ENCODE peak calls at places on chromosomes 6 and 20, in nine cellular contexts. One of them, this sample, is unnamed.

GRCh38 chr6:89257346-89257745 is 40.2 kb upstream of the GABRR1 start:
- DNase-seq in right lobe of liver: no peak
- DNase-seq in tibial nerve: no peak
- DNase-seq in K562: no peak
- DNase-seq in adrenal gland: no peak
- DNase-seq in A549: no peak
- DNase-seq in breast epithelium: no peak
- DNase-seq in esophagus squamous epithelium: no peak
- DNase-seq in stomach: no peak
- DNase-seq in this sample: no peak

GRCh38 chr6:124490123-124490522 is 472.1 kb upstream of the RNF217 start:
- DNase-seq in right lobe of liver: no peak
- DNase-seq in tibial nerve: no peak
- DNase-seq in K562: no peak
- DNase-seq in adrenal gland: no peak
- DNase-seq in A549: no peak
- DNase-seq in breast epithelium: no peak
- DNase-seq in esophagus squamous epithelium: no peak
- DNase-seq in stomach: no peak
- DNase-seq in this sample: no peak

GRCh38 chr6:14596410-14596809 is 478.8 kb downstream of the CD83 start:
- DNase-seq in right lobe of liver: no peak
- DNase-seq in tibial nerve: no peak
- DNase-seq in K562: no peak
- DNase-seq in adrenal gland: peak
- DNase-seq in A549: peak
- DNase-seq in breast epithelium: no peak
- DNase-seq in esophagus squamous epithelium: no peak
- DNase-seq in stomach: peak
- DNase-seq in this sample: no peak

GRCh38 chr6:135555550-135555949 is 58.0 kb upstream of the AHI1 start:
- DNase-seq in right lobe of liver: no peak
- DNase-seq in tibial nerve: no peak
- DNase-seq in K562: no peak
- DNase-seq in adrenal gland: no peak
- DNase-seq in A549: no peak
- DNase-seq in breast epithelium: no peak
- DNase-seq in esophagus squamous epithelium: no peak
- DNase-seq in stomach: no peak
- DNase-seq in this sample: no peak

GRCh38 chr20:25077610-25078169 is 4.3 kb downstream of the VSX1 start:
- DNase-seq in right lobe of liver: peak
- DNase-seq in tibial nerve: no peak
- DNase-seq in K562: no peak
- DNase-seq in adrenal gland: peak
- DNase-seq in A549: peak
- DNase-seq in breast epithelium: no peak
- DNase-seq in esophagus squamous epithelium: no peak
- DNase-seq in stomach: peak
- DNase-seq in this sample: peak

GRCh38 chr6:2576499-2576898 is 174.2 kb downstream of the MYLK4 start:
- DNase-seq in right lobe of liver: no peak
- DNase-seq in tibial nerve: no peak
- DNase-seq in K562: no peak
- DNase-seq in adrenal gland: no peak
- DNase-seq in A549: no peak
- DNase-seq in breast epithelium: no peak
- DNase-seq in esophagus squamous epithelium: no peak
- DNase-seq in stomach: no peak
- DNase-seq in this sample: no peak

GRCh38 chr6:52104979-52105378 is 17.6 kb upstream of the PKHD1 start:
- DNase-seq in right lobe of liver: no peak
- DNase-seq in tibial nerve: no peak
- DNase-seq in K562: no peak
- DNase-seq in adrenal gland: no peak
- DNase-seq in A549: no peak
- DNase-seq in breast epithelium: no peak
- DNase-seq in esophagus squamous epithelium: no peak
- DNase-seq in stomach: no peak
- DNase-seq in this sample: no peak

GRCh38 chr6:111122458-111123286 is 35.4 kb downstream of the SLC16A10 start:
- DNase-seq in right lobe of liver: no peak
- DNase-seq in tibial nerve: no peak
- DNase-seq in K562: no peak
- DNase-seq in adrenal gland: no peak
- DNase-seq in A549: no peak
- DNase-seq in breast epithelium: no peak
- DNase-seq in esophagus squamous epithelium: no peak
- DNase-seq in stomach: no peak
- DNase-seq in this sample: no peak

GRCh38 chr20:20732641-20733040 is 20.2 kb upstream of the RALGAPA2 start:
- DNase-seq in right lobe of liver: no peak
- DNase-seq in tibial nerve: no peak
- DNase-seq in K562: no peak
- DNase-seq in adrenal gland: no peak
- DNase-seq in A549: no peak
- DNase-seq in breast epithelium: no peak
- DNase-seq in esophagus squamous epithelium: no peak
- DNase-seq in stomach: no peak
- DNase-seq in this sample: no peak

GRCh38 chr6:139240161-139241010 is 51.4 kb downstream of the TXLNB start:
- DNase-seq in right lobe of liver: no peak
- DNase-seq in tibial nerve: no peak
- DNase-seq in K562: no peak
- DNase-seq in adrenal gland: peak
- DNase-seq in A549: no peak
- DNase-seq in breast epithelium: peak
- DNase-seq in esophagus squamous epithelium: no peak
- DNase-seq in stomach: peak
- DNase-seq in this sample: peak

GRCh38 chr20:23283096-23283850 is 67.3 kb upstream of the NXT1 start:
- DNase-seq in right lobe of liver: no peak
- DNase-seq in tibial nerve: no peak
- DNase-seq in K562: no peak
- DNase-seq in adrenal gland: no peak
- DNase-seq in A549: no peak
- DNase-seq in breast epithelium: no peak
- DNase-seq in esophagus squamous epithelium: no peak
- DNase-seq in stomach: no peak
- DNase-seq in this sample: no peak

GRCh38 chr6:25898289-25898977 is 24.4 kb upstream of the SLC17A3 start:
- DNase-seq in right lobe of liver: no peak
- DNase-seq in tibial nerve: no peak
- DNase-seq in K562: no peak
- DNase-seq in adrenal gland: no peak
- DNase-seq in A549: no peak
- DNase-seq in breast epithelium: no peak
- DNase-seq in esophagus squamous epithelium: no peak
- DNase-seq in stomach: no peak
- DNase-seq in this sample: no peak

GRCh38 chr6:70133246-70133645 is 169.6 kb downstream of the COL9A1 start:
- DNase-seq in right lobe of liver: no peak
- DNase-seq in tibial nerve: no peak
- DNase-seq in K562: no peak
- DNase-seq in adrenal gland: no peak
- DNase-seq in A549: no peak
- DNase-seq in breast epithelium: no peak
- DNase-seq in esophagus squamous epithelium: no peak
- DNase-seq in stomach: no peak
- DNase-seq in this sample: no peak

GRCh38 chr6:45626087-45626891 is 248.6 kb upstream of the SUPT3H start:
- DNase-seq in right lobe of liver: no peak
- DNase-seq in tibial nerve: no peak
- DNase-seq in K562: no peak
- DNase-seq in adrenal gland: no peak
- DNase-seq in A549: no peak
- DNase-seq in breast epithelium: no peak
- DNase-seq in esophagus squamous epithelium: no peak
- DNase-seq in stomach: no peak
- DNase-seq in this sample: no peak

GRCh38 chr20:61790116-61790827 is 275.4 kb downstream of the TAF4 start:
- DNase-seq in right lobe of liver: no peak
- DNase-seq in tibial nerve: no peak
- DNase-seq in K562: no peak
- DNase-seq in adrenal gland: no peak
- DNase-seq in A549: no peak
- DNase-seq in breast epithelium: no peak
- DNase-seq in esophagus squamous epithelium: no peak
- DNase-seq in stomach: no peak
- DNase-seq in this sample: no peak

GRCh38 chr6:108260126-108260808 is 573 bp downstream of the SNX3 start:
- DNase-seq in right lobe of liver: peak
- DNase-seq in tibial nerve: no peak
- DNase-seq in K562: peak
- DNase-seq in adrenal gland: peak
- DNase-seq in A549: peak
- DNase-seq in breast epithelium: peak
- DNase-seq in esophagus squamous epithelium: peak
- DNase-seq in stomach: peak
- DNase-seq in this sample: no peak

GRCh38 chr6:93419304-93420162 is at the start of gene EPHA7:
- DNase-seq in right lobe of liver: peak
- DNase-seq in tibial nerve: peak
- DNase-seq in K562: peak
- DNase-seq in adrenal gland: peak
- DNase-seq in A549: peak
- DNase-seq in breast epithelium: peak
- DNase-seq in esophagus squamous epithelium: no peak
- DNase-seq in stomach: peak
- DNase-seq in this sample: peak

GRCh38 chr6:121201108-121201507 is 133.2 kb downstream of the TBC1D32 start:
- DNase-seq in right lobe of liver: no peak
- DNase-seq in tibial nerve: no peak
- DNase-seq in K562: no peak
- DNase-seq in adrenal gland: no peak
- DNase-seq in A549: no peak
- DNase-seq in breast epithelium: no peak
- DNase-seq in esophagus squamous epithelium: no peak
- DNase-seq in stomach: no peak
- DNase-seq in this sample: no peak

GRCh38 chr6:52538252-52538905 is 38.5 kb downstream of the TRAM2 start:
- DNase-seq in right lobe of liver: no peak
- DNase-seq in tibial nerve: no peak
- DNase-seq in K562: no peak
- DNase-seq in adrenal gland: no peak
- DNase-seq in A549: no peak
- DNase-seq in breast epithelium: no peak
- DNase-seq in esophagus squamous epithelium: no peak
- DNase-seq in stomach: no peak
- DNase-seq in this sample: no peak

GRCh38 chr6:111939902-111940301 is 66.7 kb upstream of the FYN start:
- DNase-seq in right lobe of liver: no peak
- DNase-seq in tibial nerve: no peak
- DNase-seq in K562: no peak
- DNase-seq in adrenal gland: no peak
- DNase-seq in A549: no peak
- DNase-seq in breast epithelium: no peak
- DNase-seq in esophagus squamous epithelium: no peak
- DNase-seq in stomach: no peak
- DNase-seq in this sample: no peak

GRCh38 chr20:57594092-57594911 is 25.9 kb downstream of the ZBP1 start:
- DNase-seq in right lobe of liver: peak
- DNase-seq in tibial nerve: no peak
- DNase-seq in K562: peak
- DNase-seq in adrenal gland: peak
- DNase-seq in A549: peak
- DNase-seq in breast epithelium: no peak
- DNase-seq in esophagus squamous epithelium: no peak
- DNase-seq in stomach: peak
- DNase-seq in this sample: no peak

GRCh38 chr20:59222982-59223610 is 59.5 kb downstream of the ZNF831 start:
- DNase-seq in right lobe of liver: no peak
- DNase-seq in tibial nerve: no peak
- DNase-seq in K562: no peak
- DNase-seq in adrenal gland: no peak
- DNase-seq in A549: peak
- DNase-seq in breast epithelium: no peak
- DNase-seq in esophagus squamous epithelium: no peak
- DNase-seq in stomach: no peak
- DNase-seq in this sample: no peak

DNA sequence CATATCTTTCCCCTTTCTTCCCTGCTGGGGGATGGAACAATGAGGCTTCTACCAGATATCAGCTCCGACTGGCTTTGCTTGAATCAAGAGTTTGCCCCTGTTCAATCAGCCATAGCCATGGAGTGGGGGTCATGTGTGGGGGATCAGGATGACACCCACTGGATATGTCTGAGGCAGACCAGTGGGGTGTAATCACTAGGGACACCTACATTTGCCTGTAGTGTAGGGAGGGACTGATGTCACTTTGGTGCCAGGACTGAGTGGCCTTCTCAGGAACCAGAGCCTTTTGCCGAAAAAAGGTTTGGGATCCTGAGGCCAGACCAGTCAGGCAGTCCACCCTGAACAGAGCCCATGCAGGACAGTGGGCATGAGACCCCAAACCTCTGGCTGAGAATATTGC is 1.0 kb downstream of the ITPA start:
- DNase-seq in right lobe of liver: no peak
- DNase-seq in tibial nerve: no peak
- DNase-seq in K562: no peak
- DNase-seq in adrenal gland: no peak
- DNase-seq in A549: no peak
- DNase-seq in breast epithelium: no peak
- DNase-seq in esophagus squamous epithelium: no peak
- DNase-seq in stomach: no peak
- DNase-seq in this sample: no peak
- H3K4me3 ChIP-seq in right lobe of liver: peak
- H3K4me3 ChIP-seq in tibial nerve: peak
- H3K4me3 ChIP-seq in K562: peak
- H3K4me3 ChIP-seq in adrenal gland: peak
- H3K4me3 ChIP-seq in A549: peak
- H3K4me3 ChIP-seq in breast epithelium: peak
- H3K4me3 ChIP-seq in esophagus squamous epithelium: peak
- H3K4me3 ChIP-seq in stomach: peak
- H3K4me3 ChIP-seq in this sample: no peak

GRCh38 chr6:84768442-84769174 is 4.2 kb upstream of the TBX18 start:
- DNase-seq in right lobe of liver: no peak
- DNase-seq in tibial nerve: peak
- DNase-seq in K562: no peak
- DNase-seq in adrenal gland: no peak
- DNase-seq in A549: peak
- DNase-seq in breast epithelium: no peak
- DNase-seq in esophagus squamous epithelium: no peak
- DNase-seq in stomach: no peak
- DNase-seq in this sample: no peak
- TF ChIP-seq CTCF in right lobe of liver: no peak
- TF ChIP-seq CTCF in tibial nerve: no peak
- TF ChIP-seq CTCF in K562: no peak
- TF ChIP-seq CTCF in adrenal gland: no peak
- TF ChIP-seq CTCF in A549: no peak
- TF ChIP-seq CTCF in breast epithelium: no peak
- TF ChIP-seq CTCF in esophagus squamous epithelium: no peak
- TF ChIP-seq CTCF in stomach: no peak
- TF ChIP-seq CTCF in this sample: no peak

GRCh38 chr6:167268683-167269280 is 22.3 kb upstream of the UNC93A start:
- DNase-seq in right lobe of liver: peak
- DNase-seq in tibial nerve: no peak
- DNase-seq in K562: no peak
- DNase-seq in adrenal gland: no peak
- DNase-seq in A549: no peak
- DNase-seq in breast epithelium: no peak
- DNase-seq in esophagus squamous epithelium: no peak
- DNase-seq in stomach: no peak
- DNase-seq in this sample: no peak
- TF ChIP-seq POLR2A in right lobe of liver: peak
- TF ChIP-seq POLR2A in tibial nerve: no peak
- TF ChIP-seq POLR2A in K562: no peak
- TF ChIP-seq POLR2A in adrenal gland: no peak
- TF ChIP-seq POLR2A in A549: no peak
- TF ChIP-seq POLR2A in breast epithelium: no peak
- TF ChIP-seq POLR2A in esophagus squamous epithelium: no peak
- TF ChIP-seq POLR2A in stomach: no peak
- TF ChIP-seq POLR2A in this sample: no peak

GRCh38 chr6:144897441-144897921 is 612.3 kb downstream of the UTRN start:
- DNase-seq in right lobe of liver: no peak
- DNase-seq in tibial nerve: no peak
- DNase-seq in K562: no peak
- DNase-seq in adrenal gland: no peak
- DNase-seq in A549: no peak
- DNase-seq in breast epithelium: no peak
- DNase-seq in esophagus squamous epithelium: no peak
- DNase-seq in stomach: no peak
- DNase-seq in this sample: no peak
- H3K4me3 ChIP-seq in right lobe of liver: no peak
- H3K4me3 ChIP-seq in tibial nerve: no peak
- H3K4me3 ChIP-seq in K562: no peak
- H3K4me3 ChIP-seq in adrenal gland: no peak
- H3K4me3 ChIP-seq in A549: no peak
- H3K4me3 ChIP-seq in breast epithelium: no peak
- H3K4me3 ChIP-seq in esophagus squamous epithelium: no peak
- H3K4me3 ChIP-seq in stomach: no peak
- H3K4me3 ChIP-seq in this sample: no peak

This sample was measured in heart left ventricle.